ENCODE peak calls at places on chromosomes 12 and 14, in ten cellular contexts. Y, T, P, R, O, C, X, G, J and I are unnamed samples.

GRCh38 chr14:97977711-97978261 is 1180.6 kb downstream of the VRK1 start:
- DNase-seq in Y (peak), T (peak), P (peak), R (peak), O (peak), C (no peak), X (no peak), G (peak), J (peak), I (no peak)

GRCh38 chr12:22437031-22437806 is 102.7 kb upstream of the ST8SIA1 start:
- DNase-seq in Y (peak), T (no peak), P (peak), R (no peak), O (no peak), C (no peak), X (no peak), G (no peak), J (no peak), I (peak)

GRCh38 chr14:77311217-77311616 is 9.5 kb downstream of the POMT2 start:
- DNase-seq in Y (no peak), T (no peak), P (no peak), R (no peak), O (no peak), C (no peak), X (no peak), G (no peak), J (no peak), I (no peak)

GRCh38 chr12:50734409-50735263 is 29.3 kb upstream of the ATF1 start:
- DNase-seq in Y (no peak), T (no peak), P (peak), R (no peak), O (peak), C (no peak), X (peak), G (no peak), J (no peak), I (peak)

GRCh38 chr12:104805186-104805585 is 152.9 kb downstream of the SLC41A2 start:
- DNase-seq in Y (no peak), T (no peak), P (peak), R (no peak), O (peak), C (peak), X (peak), G (no peak), J (no peak), I (no peak)

GRCh38 chr12:6792522-6793201 is 3.3 kb downstream of the CD4 start:
- DNase-seq in Y (no peak), T (peak), P (no peak), R (peak), O (peak), C (no peak), X (peak), G (no peak), J (no peak), I (no peak)

GRCh38 chr12:96811083-96811482 is 96.0 kb upstream of the NEDD1 start:
- DNase-seq in Y (no peak), T (no peak), P (peak), R (no peak), O (peak), C (peak), X (peak), G (no peak), J (no peak), I (peak)

GRCh38 chr12:110638792-110639191 is 24.9 kb downstream of the TCTN1 start:
- DNase-seq in Y (no peak), T (no peak), P (no peak), R (no peak), O (no peak), C (no peak), X (peak), G (no peak), J (no peak), I (no peak)

GRCh38 chr14:97266653-97267052 is 469.5 kb downstream of the VRK1 start:
- DNase-seq in Y (no peak), T (no peak), P (peak), R (no peak), O (no peak), C (no peak), X (no peak), G (no peak), J (no peak), I (no peak)

GRCh38 chr12:108827941-108828340 is 29.4 kb downstream of the SSH1 start:
- DNase-seq in Y (no peak), T (no peak), P (no peak), R (no peak), O (no peak), C (no peak), X (no peak), G (no peak), J (no peak), I (no peak)

GRCh38 chr12:67661311-67662011 is 12.9 kb downstream of the DYRK2 start:
- DNase-seq in Y (no peak), T (no peak), P (peak), R (no peak), O (no peak), C (peak), X (peak), G (no peak), J (no peak), I (no peak)

GRCh38 chr14:75489480-75489837 is 32.8 kb upstream of the BATF start:
- DNase-seq in Y (no peak), T (no peak), P (no peak), R (no peak), O (no peak), C (no peak), X (no peak), G (no peak), J (no peak), I (no peak)

GRCh38 chr12:97835541-97835940 is 372.9 kb downstream of the RMST start:
- DNase-seq in Y (no peak), T (no peak), P (no peak), R (no peak), O (no peak), C (no peak), X (no peak), G (no peak), J (no peak), I (no peak)

GRCh38 chr12:26434299-26434915 is 239.0 kb downstream of the SSPN start:
- DNase-seq in Y (no peak), T (no peak), P (peak), R (no peak), O (peak), C (peak), X (peak), G (no peak), J (peak), I (peak)

GRCh38 chr12:132288516-132289188 is 40.7 kb downstream of the GALNT9 start:
- DNase-seq in Y (peak), T (no peak), P (no peak), R (no peak), O (no peak), C (no peak), X (no peak), G (no peak), J (no peak), I (no peak)

GRCh38 chr12:108177131-108177530 is 48.0 kb downstream of the WSCD2 start:
- DNase-seq in Y (no peak), T (no peak), P (no peak), R (no peak), O (no peak), C (no peak), X (no peak), G (no peak), J (no peak), I (no peak)

GRCh38 chr14:60266021-60266937 is 17.3 kb downstream of the PPM1A start:
- DNase-seq in Y (no peak), T (peak), P (peak), R (no peak), O (peak), C (no peak), X (no peak), G (no peak), J (no peak), I (no peak)

GRCh38 chr12:13362260-13362841 is 165.8 kb downstream of the EMP1 start:
- DNase-seq in Y (no peak), T (peak), P (peak), R (peak), O (peak), C (no peak), X (peak), G (no peak), J (no peak), I (peak)

GRCh38 chr12:2233034-2233433 is 180.2 kb downstream of the CACNA1C start:
- DNase-seq in Y (no peak), T (no peak), P (peak), R (no peak), O (no peak), C (no peak), X (peak), G (no peak), J (no peak), I (no peak)

GRCh38 chr12:110794623-110795280 is 52.0 kb upstream of the CCDC63 start:
- DNase-seq in Y (peak), T (no peak), P (no peak), R (no peak), O (peak), C (no peak), X (no peak), G (no peak), J (no peak), I (no peak)

GRCh38 chr14:29016050-29016900 is 249.7 kb downstream of the FOXG1 start:
- DNase-seq in Y (peak), T (no peak), P (peak), R (no peak), O (peak), C (no peak), X (peak), G (no peak), J (no peak), I (peak)

DNA sequence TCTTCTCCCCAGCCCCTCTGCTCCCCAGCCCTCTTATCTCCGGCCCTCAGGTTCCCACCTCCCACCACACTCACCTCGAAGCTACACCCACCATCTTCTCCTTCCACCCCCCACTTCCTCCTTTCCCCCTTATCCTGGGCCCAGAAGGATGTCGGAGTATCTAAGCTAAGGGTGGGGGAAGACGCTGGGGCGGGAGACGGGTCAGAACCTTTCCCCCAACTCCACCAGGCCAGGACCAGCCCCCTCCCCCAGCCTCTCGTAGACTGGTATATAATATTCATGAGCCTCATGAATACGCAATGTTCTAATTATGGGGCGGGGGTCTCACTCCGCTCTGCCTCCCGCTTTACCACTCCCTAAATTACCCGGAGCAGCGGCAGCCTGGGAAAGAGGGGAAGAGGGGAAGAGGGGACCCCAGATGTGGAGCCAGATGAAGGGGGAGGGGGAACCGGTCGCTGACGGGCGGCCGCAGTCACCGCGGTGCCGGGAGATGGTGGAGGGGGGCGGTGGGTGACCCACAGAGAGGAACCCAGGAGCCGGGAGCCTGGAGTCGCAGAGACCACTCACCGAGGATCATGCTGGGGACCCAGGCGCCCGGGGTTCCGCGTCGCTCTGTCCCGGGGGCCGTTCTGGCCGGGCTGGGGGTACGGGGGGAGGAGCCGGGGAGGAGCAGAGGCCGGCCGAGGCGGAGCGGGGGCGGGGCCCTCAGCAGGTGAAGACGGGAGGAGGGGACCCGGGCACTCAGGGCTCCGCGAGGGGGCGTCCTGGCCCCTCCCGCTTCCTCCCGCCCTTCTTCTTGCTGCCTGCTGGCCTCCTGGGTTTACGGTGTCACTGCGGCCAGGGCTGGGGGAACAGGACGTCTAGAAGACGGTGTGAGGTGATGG is 6.4 kb upstream of the ZNF385A start:
- DNase-seq in Y (peak), T (peak), P (peak), R (peak), O (no peak), C (no peak), X (no peak), G (no peak), J (no peak), I (peak)
- H3K4me3 ChIP-seq in Y (no peak), T (peak), P (peak), R (peak), O (no peak), C (no peak), X (no peak), G (peak), J (peak), I (peak)

GRCh38 chr12:77720258-77720657 is 110.4 kb upstream of the NAV3 start:
- DNase-seq in Y (no peak), T (no peak), P (no peak), R (no peak), O (peak), C (no peak), X (no peak), G (no peak), J (no peak), I (no peak)
- TF ChIP-seq CTCF in Y (no peak), T (no peak), P (peak), R (no peak), O (peak), C (peak), X (no peak), G (no peak), J (no peak), I (no peak)

GRCh38 chr12:62605972-62606371 is 139.3 kb downstream of the MON2 start:
- DNase-seq in Y (no peak), T (no peak), P (no peak), R (no peak), O (no peak), C (no peak), X (no peak), G (no peak), J (no peak), I (no peak)
- H3K4me3 ChIP-seq in Y (no peak), T (no peak), P (peak), R (no peak), O (peak), C (peak), X (no peak), G (no peak), J (no peak), I (peak)

GRCh38 chr14:103136076-103136340 is 12.7 kb downstream of the TNFAIP2 start:
- DNase-seq in Y (no peak), T (no peak), P (no peak), R (no peak), O (no peak), C (no peak), X (no peak), G (no peak), J (no peak), I (no peak)

GRCh38 chr14:103134919-103135318 is 11.7 kb downstream of the TNFAIP2 start:
- DNase-seq in Y (no peak), T (no peak), P (no peak), R (no peak), O (no peak), C (no peak), X (no peak), G (no peak), J (no peak), I (no peak)

GRCh38 chr14:103135333-103136075 is 12.2 kb downstream of the TNFAIP2 start:
- DNase-seq in Y (no peak), T (no peak), P (no peak), R (no peak), O (no peak), C (no peak), X (no peak), G (no peak), J (no peak), I (no peak)

GRCh38 chr14:103137721-103138482 is 14.6 kb downstream of the TNFAIP2 start:
- DNase-seq in Y (no peak), T (no peak), P (no peak), R (no peak), O (no peak), C (no peak), X (no peak), G (no peak), J (no peak), I (no peak)

GRCh38 chr14:103136388-103137271 is 13.4 kb downstream of the TNFAIP2 start:
- DNase-seq in Y (peak), T (no peak), P (peak), R (peak), O (peak), C (no peak), X (peak), G (no peak), J (no peak), I (peak)
- TF ChIP-seq CTCF in Y (no peak), T (no peak), P (no peak), R (no peak), O (no peak), C (no peak), X (peak), G (no peak), J (no peak), I (peak)

GRCh38 chr12:46944771-46945170 is 119.0 kb upstream of the SLC38A4 start:
- DNase-seq in Y (no peak), T (no peak), P (peak), R (no peak), O (no peak), C (no peak), X (no peak), G (no peak), J (no peak), I (no peak)

GRCh38 chr12:46944104-46944503 is 118.3 kb upstream of the SLC38A4 start:
- DNase-seq in Y (no peak), T (no peak), P (peak), R (no peak), O (peak), C (peak), X (peak), G (no peak), J (no peak), I (no peak)

GRCh38 chr12:46948936-46949555 is 123.2 kb upstream of the SLC38A4 start:
- DNase-seq in Y (no peak), T (no peak), P (no peak), R (no peak), O (no peak), C (no peak), X (no peak), G (no peak), J (no peak), I (no peak)

GRCh38 chr12:46945591-46945990 is 119.8 kb upstream of the SLC38A4 start:
- DNase-seq in Y (no peak), T (no peak), P (no peak), R (no peak), O (no peak), C (no peak), X (no peak), G (no peak), J (no peak), I (no peak)

DNA sequence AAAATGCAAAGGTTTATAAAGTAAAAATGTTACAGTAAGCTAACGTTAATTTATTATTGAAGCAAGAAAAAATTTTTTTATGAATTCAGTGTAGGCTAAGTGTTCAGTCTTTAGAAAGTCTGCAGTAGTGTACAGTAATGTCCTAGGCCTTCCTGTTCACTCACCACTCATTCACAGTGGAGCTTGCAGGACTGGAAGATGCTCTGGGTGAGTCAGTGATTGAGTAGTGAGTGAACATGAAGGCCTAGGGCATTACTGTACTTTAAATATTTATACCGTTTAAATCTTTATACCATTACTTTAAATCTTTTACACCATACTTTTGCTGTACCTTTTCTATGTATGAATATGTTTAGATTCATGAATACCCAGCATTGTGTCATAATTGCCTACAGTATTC is 120.3 kb upstream of the SLC38A4 start:
- DNase-seq in Y (no peak), T (no peak), P (peak), R (no peak), O (no peak), C (peak), X (peak), G (no peak), J (no peak), I (no peak)
- H3K4me3 ChIP-seq in Y (no peak), T (no peak), P (no peak), R (no peak), O (no peak), C (no peak), X (no peak), G (no peak), J (no peak), I (no peak)

GRCh38 chr14:56400426-56400825 is 179.2 kb upstream of the TMEM260 start:
- DNase-seq in Y (no peak), T (no peak), P (peak), R (no peak), O (peak), C (no peak), X (no peak), G (no peak), J (no peak), I (no peak)
- TF ChIP-seq CTCF in Y (no peak), T (no peak), P (no peak), R (no peak), O (no peak), C (no peak), X (no peak), G (no peak), J (no peak), I (no peak)

GRCh38 chr12:94047781-94048567 is 100.4 kb upstream of the PLXNC1 start:
- DNase-seq in Y (no peak), T (no peak), P (no peak), R (no peak), O (no peak), C (no peak), X (no peak), G (no peak), J (peak), I (no peak)
- H3K4me3 ChIP-seq in Y (no peak), T (no peak), P (no peak), R (no peak), O (no peak), C (no peak), X (no peak), G (no peak), J (no peak), I (no peak)

GRCh38 chr12:69019910-69020309 is 86.9 kb upstream of the CPM start:
- DNase-seq in Y (no peak), T (no peak), P (no peak), R (no peak), O (no peak), C (no peak), X (no peak), G (no peak), J (no peak), I (no peak)
- TF ChIP-seq CTCF in Y (no peak), T (no peak), P (no peak), R (no peak), O (no peak), C (no peak), X (no peak), G (no peak), J (no peak), I (no peak)

GRCh38 chr12:92136883-92137582 is 8.6 kb downstream of the BTG1 start:
- DNase-seq in Y (no peak), T (no peak), P (peak), R (no peak), O (peak), C (peak), X (peak), G (no peak), J (no peak), I (peak)

GRCh38 chr12:92138144-92138543 is 7.5 kb downstream of the BTG1 start:
- DNase-seq in Y (no peak), T (no peak), P (peak), R (no peak), O (no peak), C (no peak), X (no peak), G (no peak), J (no peak), I (no peak)

GRCh38 chr12:92133795-92134637 is 11.6 kb downstream of the BTG1 start:
- DNase-seq in Y (no peak), T (no peak), P (peak), R (no peak), O (no peak), C (no peak), X (no peak), G (no peak), J (no peak), I (no peak)

GRCh38 chr12:92134638-92135274 is 10.9 kb downstream of the BTG1 start:
- DNase-seq in Y (no peak), T (no peak), P (peak), R (no peak), O (peak), C (peak), X (peak), G (no peak), J (no peak), I (no peak)

GRCh38 chr12:92136021-92136735 is 9.5 kb downstream of the BTG1 start:
- DNase-seq in Y (no peak), T (no peak), P (no peak), R (no peak), O (no peak), C (no peak), X (no peak), G (no peak), J (no peak), I (no peak)
- H3K4me3 ChIP-seq in Y (peak), T (peak), P (peak), R (no peak), O (no peak), C (no peak), X (no peak), G (no peak), J (no peak), I (no peak)

GRCh38 chr14:64059454-64060198 is 206.8 kb downstream of the SYNE2 start:
- DNase-seq in Y (no peak), T (no peak), P (peak), R (no peak), O (no peak), C (no peak), X (no peak), G (no peak), J (no peak), I (no peak)

GRCh38 chr14:64060199-64060545 is 207.4 kb downstream of the SYNE2 start:
- DNase-seq in Y (no peak), T (no peak), P (peak), R (no peak), O (no peak), C (no peak), X (no peak), G (no peak), J (peak), I (peak)

GRCh38 chr14:64061115-64061514 is 208.3 kb downstream of the SYNE2 start:
- DNase-seq in Y (no peak), T (no peak), P (peak), R (no peak), O (no peak), C (no peak), X (no peak), G (no peak), J (no peak), I (no peak)

GRCh38 chr14:64061706-64062105 is 208.9 kb downstream of the SYNE2 start:
- DNase-seq in Y (no peak), T (no peak), P (peak), R (no peak), O (no peak), C (no peak), X (no peak), G (no peak), J (no peak), I (peak)

GRCh38 chr14:64060648-64061096 is 207.9 kb downstream of the SYNE2 start:
- DNase-seq in Y (no peak), T (no peak), P (peak), R (no peak), O (peak), C (no peak), X (no peak), G (no peak), J (peak), I (peak)
- TF ChIP-seq CTCF in Y (peak), T (no peak), P (peak), R (peak), O (peak), C (peak), X (peak), G (peak), J (no peak), I (peak)